ENCODE peak calls at places on chromosomes 3 and 15, in eight cellular contexts. S is mesenchymal stem cell, V is tibial nerve, X is mammary epithelial cell, W is heart left ventricle, H is hepatocyte, L is IMR-90, Z is right cardiac atrium. Q is an unnamed sample. For H3K4me1 and H3K27me3, the result is how much of the 10 kb centered on the place peaks cover.

GRCh38 chr3:3015472-3016089 is 94.6 kb downstream of the IL5RA start:
- DNase-seq in H (peak), X (peak), V (no peak), L (peak), S (peak), Z (no peak), W (no peak), Q (no peak)

GRCh38 chr3:122745365-122746021 is 48.1 kb downstream of the HSPBAP1 start:
- DNase-seq in S (peak), Z (no peak), V (no peak), L (peak), H (peak), X (peak), W (no peak), Q (peak)

GRCh38 chr3:102485701-102486100 is 50.9 kb downstream of the ZPLD1 start:
- DNase-seq in V (no peak), S (no peak), H (no peak), X (peak), L (no peak), W (no peak), Z (no peak), Q (no peak)

GRCh38 chr3:28240440-28240839 is 979 bp upstream of the CMC1 start:
- DNase-seq in V (no peak), Z (peak), H (no peak), W (no peak), L (no peak), S (no peak), X (no peak), Q (no peak)

GRCh38 chr3:60202052-60202753 is 1049.0 kb downstream of the FHIT start:
- DNase-seq in X (no peak), Z (no peak), V (no peak), S (no peak), W (no peak), H (no peak), L (no peak), Q (no peak)

GRCh38 chr3:130433306-130433705 is 83.7 kb upstream of the COL6A6 start:
- DNase-seq in S (no peak), W (no peak), L (no peak), H (no peak), X (no peak), V (no peak), Z (no peak), Q (peak)

GRCh38 chr3:160956785-160957184 is 148.4 kb downstream of the B3GALNT1 start:
- DNase-seq in S (peak), V (no peak), H (no peak), L (peak), Z (no peak), W (no peak), X (peak), Q (peak)

GRCh38 chr15:77817434-77817833 is 184.7 kb upstream of the LINGO1 start:
- DNase-seq in H (no peak), Z (peak), X (no peak), S (no peak), W (no peak), V (no peak), L (no peak), Q (no peak)

GRCh38 chr15:67146214-67146613 is 80.8 kb downstream of the SMAD3 start:
- DNase-seq in X (no peak), Z (peak), S (peak), H (peak), W (peak), L (peak), V (no peak), Q (no peak)

GRCh38 chr3:32969656-32970055 is 18.2 kb downstream of the CCR4 start:
- DNase-seq in W (no peak), L (peak), X (no peak), S (peak), H (peak), Z (no peak), V (no peak), Q (no peak)

GRCh38 chr15:68487087-68487843 is 55.3 kb upstream of the ITGA11 start:
- DNase-seq in W (no peak), Z (peak), H (no peak), V (no peak), X (peak), S (peak), L (peak), Q (peak)

GRCh38 chr15:93146196-93146595 is 57.2 kb upstream of the RGMA start:
- DNase-seq in L (no peak), V (no peak), W (no peak), X (no peak), S (no peak), H (no peak), Z (no peak), Q (no peak)

GRCh38 chr15:98855067-98855814 is 152.4 kb downstream of the PGPEP1L start:
- DNase-seq in V (no peak), L (no peak), W (no peak), X (no peak), S (no peak), Z (no peak), H (no peak), Q (no peak)
- H3K4me1 ChIP-seq in V (under half), L (under half), W (half or more), X (half or more), S (under half), Z (under half), H (half or more), Q (half or more)

GRCh38 chr15:52082197-52083036 is 30.2 kb downstream of the BCL2L10 start:
- DNase-seq in W (no peak), X (no peak), H (no peak), S (peak), Z (no peak), V (no peak), L (peak), Q (no peak)
- H3K27ac ChIP-seq in W (no peak), X (no peak), H (no peak), S (no peak), Z (no peak), V (no peak), L (no peak), Q (no peak)

GRCh38 chr3:194775731-194776130 is 90.0 kb downstream of the FAM43A start:
- DNase-seq in H (no peak), W (no peak), X (no peak), V (no peak), S (no peak), Z (no peak), L (no peak), Q (no peak)
- H3K27me3 ChIP-seq in H (under half), W (under half), X (under half), V (under half), S (under half), Z (under half), L (under half), Q (under half)

DNA sequence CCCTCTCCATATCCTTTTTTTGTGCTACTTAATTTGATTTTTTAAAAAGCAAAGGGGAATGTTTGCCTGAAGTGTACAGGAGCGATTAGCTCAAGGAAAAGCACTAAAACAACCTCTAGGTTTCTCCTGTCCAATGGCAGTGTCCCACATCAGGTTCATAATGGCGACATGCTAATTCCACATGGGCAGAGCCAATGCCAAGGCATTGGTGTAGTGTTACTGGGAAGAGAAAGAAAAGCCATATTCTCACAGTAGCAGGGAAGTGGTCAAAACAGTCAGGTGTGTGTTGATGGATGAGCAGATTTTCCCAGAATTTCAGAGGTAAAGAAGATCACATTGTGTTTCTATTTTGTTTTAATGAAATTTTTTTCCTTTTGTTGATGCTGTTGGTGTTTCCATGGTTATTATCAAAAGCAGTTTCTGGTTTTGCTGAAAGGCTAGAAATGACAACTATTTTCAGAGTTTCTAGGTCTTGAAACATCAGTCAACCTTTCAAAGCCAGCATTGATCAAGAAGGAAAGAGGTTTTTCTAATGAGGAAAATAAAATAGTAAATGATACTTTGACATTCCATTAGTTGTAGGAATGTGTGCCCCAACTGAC is 65.2 kb downstream of the FNDC3B start:
- DNase-seq in V (no peak), S (no peak), L (no peak), W (no peak), X (peak), H (no peak), Z (no peak), Q (peak)
- H3K4me1 ChIP-seq in V (under half), S (under half), L (under half), W (half or more), X (half or more), H (under half), Z (under half), Q (under half)

GRCh38 chr3:15858547-15859506 is 61.0 kb upstream of the ANKRD28 start:
- DNase-seq in S (peak), W (peak), Z (peak), H (peak), X (peak), V (no peak), L (no peak), Q (peak)
- H3K27ac ChIP-seq in S (no peak), W (peak), Z (peak), H (peak), X (peak), V (peak), L (peak), Q (peak)